ENCODE peak calls at places on chromosome 14, in six cellular contexts. I is AG10803, R is foreskin fibroblast, L is T-helper 2 cell, G is kidney, D is NCI-H1694 treated with DMSO at 0.1 percent for 48 hours. V is an unnamed sample.

GRCh38 chr14:60093606-60094005 is 1.9 kb downstream of the PCNX4 start:
- DNase-seq in I (no peak), R (peak), L (no peak), G (no peak), D (no peak), V (no peak)

GRCh38 chr14:92105845-92106094 is 612 bp downstream of the ATXN3 start:
- DNase-seq in I (peak), R (peak), L (no peak), G (peak), D (peak), V (no peak)

GRCh38 chr14:89621009-89621421 is 204.0 kb upstream of the FOXN3 start:
- DNase-seq in I (no peak), R (no peak), L (peak), G (no peak), D (peak), V (no peak)

GRCh38 chr14:92990456-92991430 is 67.8 kb downstream of the CHGA start:
- DNase-seq in I (no peak), R (peak), L (no peak), G (peak), D (peak), V (no peak)

GRCh38 chr14:93727917-93728650 is 60.2 kb downstream of the PRIMA1 start:
- DNase-seq in I (no peak), R (no peak), L (no peak), G (no peak), D (no peak), V (no peak)

GRCh38 chr14:93306844-93307243 is 26.0 kb downstream of the BTBD7 start:
- DNase-seq in I (no peak), R (no peak), L (no peak), G (no peak), D (no peak), V (no peak)

GRCh38 chr14:22194669-22195068 is 394.4 kb downstream of the DAD1 start:
- DNase-seq in I (no peak), R (no peak), L (no peak), G (no peak), D (no peak), V (no peak)

GRCh38 chr14:55673048-55673447 is 93.0 kb downstream of the KTN1 start:
- DNase-seq in I (no peak), R (no peak), L (no peak), G (no peak), D (no peak), V (no peak)

GRCh38 chr14:37595809-37596595 is 573 bp downstream of the TTC6 start:
- DNase-seq in I (no peak), R (no peak), L (peak), G (peak), D (peak), V (peak)

GRCh38 chr14:58238252-58239247 is 6.1 kb upstream of the PSMA3 start:
- DNase-seq in I (no peak), R (peak), L (peak), G (no peak), D (no peak), V (no peak)

GRCh38 chr14:23306412-23307145 is at the start of gene BCL2L2:
- DNase-seq in I (peak), R (peak), L (no peak), G (peak), D (peak), V (peak)